ENCODE peak calls at places on chromosomes 6 and 20, in five cellular contexts. S is hepatic stellate cell; G is PC-9; Y is mesenchymal stem cell; J is stimulated activated CD8-positive, alpha-beta memory T cell treated with anti-CD3 and anti-CD28 coated beads, Interleukin-2, amount 100 ng/mL, for 48 hours. Q is an unnamed sample.

GRCh38 chr6:105382477-105382876 is 20.4 kb downstream of the PREP start:
- DNase-seq in J (no peak), S (no peak), Y (no peak), G (peak), Q (no peak)

GRCh38 chr20:62561948-62562347 is 80.4 kb upstream of the SLCO4A1 start:
- DNase-seq in S (no peak), G (no peak), J (no peak), Y (no peak), Q (no peak)

GRCh38 chr6:119137194-119138072 is 59.0 kb upstream of the FAM184A start:
- DNase-seq in S (no peak), Y (peak), J (no peak), G (peak), Q (no peak)

GRCh38 chr6:33621396-33622388 is 570 bp downstream of the ITPR3 start:
- DNase-seq in J (no peak), Y (peak), S (no peak), G (peak), Q (no peak)

GRCh38 chr6:154509421-154510143 is 903 bp downstream of the CNKSR3 start:
- DNase-seq in J (no peak), S (peak), Y (peak), G (no peak), Q (peak)

GRCh38 chr6:19855510-19855909 is 18.3 kb downstream of the ID4 start:
- DNase-seq in J (no peak), S (no peak), G (no peak), Y (no peak), Q (no peak)

GRCh38 chr6:36657942-36658544 is 20.5 kb upstream of the CDKN1A start:
- DNase-seq in Y (peak), G (no peak), J (no peak), S (peak), Q (no peak)

GRCh38 chr6:11120273-11121005 is 8.9 kb upstream of the ERVFRD-1 start:
- DNase-seq in J (no peak), S (peak), Y (peak), G (peak), Q (no peak)

GRCh38 chr6:85865665-85866372 is 223.1 kb upstream of the SYNCRIP start:
- DNase-seq in J (no peak), G (peak), Y (peak), S (no peak), Q (peak)

GRCh38 chr20:51272392-51272791 is 249.5 kb upstream of the KCNG1 start:
- DNase-seq in Y (peak), G (no peak), S (no peak), J (no peak), Q (no peak)

GRCh38 chr6:14711704-14712397 is 534.0 kb upstream of the JARID2 start:
- DNase-seq in S (no peak), Y (no peak), J (no peak), G (no peak), Q (no peak)

GRCh38 chr6:21856844-21857243 is 263.3 kb downstream of the SOX4 start:
- DNase-seq in G (no peak), Y (peak), S (no peak), J (no peak), Q (no peak)

GRCh38 chr6:154127638-154128037 is 88.6 kb downstream of the OPRM1 start:
- DNase-seq in G (no peak), J (no peak), Y (no peak), S (no peak), Q (no peak)

GRCh38 chr20:46994341-46994740 is 99.7 kb downstream of the EYA2 start:
- DNase-seq in S (no peak), G (no peak), Y (no peak), J (peak), Q (no peak)

GRCh38 chr6:43215066-43215465 is 14.2 kb downstream of the DNPH1 start:
- DNase-seq in G (no peak), Y (no peak), J (no peak), S (no peak), Q (no peak)

GRCh38 chr20:63123326-63123725 is 92.6 kb downstream of the YTHDF1 start:
- DNase-seq in Y (no peak), J (no peak), G (no peak), S (no peak), Q (no peak)

Q was measured in SJSA1.